ENCODE peak calls at places on chromosomes 4 and X, in four cellular contexts. One of them, this sample, is unnamed.

GRCh38 chr4:38769441-38770210 is 13.2 kb downstream of the TLR10 start:
- DNase-seq in astrocyte: no peak
- DNase-seq in uterus: no peak
- DNase-seq in AG10803: peak; percentile 17
- DNase-seq in this sample: no peak

GRCh38 chr4:172083236-172083635 is 270.0 kb downstream of the GALNTL6 start:
- DNase-seq in astrocyte: no peak
- DNase-seq in AG10803: no peak
- DNase-seq in uterus: no peak
- DNase-seq in this sample: no peak

GRCh38 chr4:93480452-93480851 is 348.1 kb upstream of the ATOH1 start:
- DNase-seq in astrocyte: no peak
- DNase-seq in AG10803: no peak
- DNase-seq in uterus: no peak
- DNase-seq in this sample: no peak

GRCh38 chrX:13373807-13374187 is 53.9 kb upstream of the ATXN3L start:
- DNase-seq in uterus: no peak
- DNase-seq in astrocyte: peak; percentile 89
- DNase-seq in AG10803: peak; percentile 90
- DNase-seq in this sample: no peak

GRCh38 chrX:7088968-7089615 is 58.4 kb upstream of the STS start:
- DNase-seq in astrocyte: no peak
- DNase-seq in AG10803: no peak
- DNase-seq in uterus: no peak
- DNase-seq in this sample: no peak

GRCh38 chr4:122548452-122548851 is 72.4 kb downstream of the IL21 start:
- DNase-seq in astrocyte: peak; percentile 76
- DNase-seq in AG10803: no peak
- DNase-seq in uterus: no peak
- DNase-seq in this sample: no peak

GRCh38 chr4:79284893-79285292 is 41.0 kb downstream of the NAA11 start:
- DNase-seq in AG10803: no peak
- DNase-seq in uterus: no peak
- DNase-seq in astrocyte: no peak
- DNase-seq in this sample: no peak

GRCh38 chr4:129218355-129218754 is 122.4 kb downstream of the C4orf33 start:
- DNase-seq in uterus: no peak
- DNase-seq in AG10803: no peak
- DNase-seq in astrocyte: no peak
- DNase-seq in this sample: no peak

GRCh38 chr4:7365472-7366179 is 69.1 kb downstream of the PSAPL1 start:
- DNase-seq in astrocyte: no peak
- DNase-seq in uterus: no peak
- DNase-seq in AG10803: no peak
- DNase-seq in this sample: no peak

GRCh38 chr4:144615182-144615581 is 30.8 kb upstream of the HHIP start:
- DNase-seq in uterus: no peak
- DNase-seq in astrocyte: peak; percentile 43
- DNase-seq in AG10803: peak; percentile 3
- DNase-seq in this sample: no peak

GRCh38 chr4:69321153-69321729 is 41.0 kb downstream of the UGT2B28 start:
- DNase-seq in astrocyte: no peak
- DNase-seq in uterus: no peak
- DNase-seq in AG10803: no peak
- DNase-seq in this sample: no peak

GRCh38 chrX:101602077-101602476 is 15.7 kb downstream of the ARMCX6 start:
- DNase-seq in AG10803: peak; percentile 83
- DNase-seq in uterus: no peak
- DNase-seq in astrocyte: no peak
- DNase-seq in this sample: no peak

GRCh38 chr4:150495550-150495949 is 86.4 kb upstream of the MAB21L2 start:
- DNase-seq in uterus: no peak
- DNase-seq in AG10803: no peak
- DNase-seq in astrocyte: no peak
- DNase-seq in this sample: no peak
- TF ChIP-seq CTCF in uterus: no peak
- TF ChIP-seq CTCF in AG10803: no peak
- TF ChIP-seq CTCF in astrocyte: no peak
- TF ChIP-seq CTCF in this sample: no peak

DNA sequence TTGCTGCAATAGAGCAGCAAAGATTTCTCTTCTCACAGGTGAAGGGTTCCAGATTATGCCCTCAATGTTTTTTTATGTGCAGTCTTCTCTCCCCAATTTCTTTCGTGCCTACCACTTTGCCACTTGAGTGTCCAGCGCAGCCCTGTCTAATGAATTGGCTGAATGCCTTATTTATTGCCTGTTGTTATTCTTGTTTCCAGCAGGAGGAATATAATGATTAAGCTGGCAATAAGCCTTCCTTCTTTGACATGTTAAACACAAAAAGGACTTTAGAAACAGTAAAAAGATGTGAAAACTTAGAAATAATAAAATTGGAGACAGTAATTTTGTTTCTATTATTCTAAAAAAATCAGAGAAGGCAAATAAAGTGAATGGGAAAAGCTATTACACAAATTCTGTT is 34.6 kb upstream of the FRAS1 start:
- DNase-seq in astrocyte: no peak
- DNase-seq in AG10803: no peak
- DNase-seq in uterus: no peak
- DNase-seq in this sample: no peak
- TF ChIP-seq CTCF in astrocyte: no peak
- TF ChIP-seq CTCF in AG10803: no peak
- TF ChIP-seq CTCF in uterus: no peak
- TF ChIP-seq CTCF in this sample: no peak

GRCh38 chr4:154164931-154165839 is 326.4 kb downstream of the DCHS2 start:
- DNase-seq in uterus: peak; percentile 21
- DNase-seq in astrocyte: peak; percentile 99
- DNase-seq in AG10803: peak; percentile 97
- DNase-seq in this sample: no peak

GRCh38 chr4:154158756-154159155 is 332.8 kb downstream of the DCHS2 start:
- DNase-seq in uterus: no peak
- DNase-seq in AG10803: no peak
- DNase-seq in astrocyte: no peak
- DNase-seq in this sample: no peak

GRCh38 chr4:154160925-154161324 is 330.7 kb downstream of the DCHS2 start:
- DNase-seq in astrocyte: peak; percentile 13
- DNase-seq in uterus: no peak
- DNase-seq in AG10803: no peak
- DNase-seq in this sample: no peak
- TF ChIP-seq CTCF in astrocyte: no peak
- TF ChIP-seq CTCF in uterus: no peak
- TF ChIP-seq CTCF in AG10803: no peak
- TF ChIP-seq CTCF in this sample: no peak

GRCh38 chrX:47637546-47638195 is 7.9 kb upstream of the CFP start:
- DNase-seq in uterus: no peak
- DNase-seq in astrocyte: no peak
- DNase-seq in AG10803: no peak
- DNase-seq in this sample: no peak
- TF ChIP-seq CTCF in uterus: no peak
- TF ChIP-seq CTCF in astrocyte: no peak
- TF ChIP-seq CTCF in AG10803: no peak
- TF ChIP-seq CTCF in this sample: no peak

GRCh38 chrX:100404851-100405250 is 5.2 kb downstream of the PCDH19 start:
- DNase-seq in astrocyte: no peak
- DNase-seq in AG10803: no peak
- DNase-seq in uterus: no peak
- DNase-seq in this sample: no peak
- TF ChIP-seq CTCF in astrocyte: no peak
- TF ChIP-seq CTCF in AG10803: no peak
- TF ChIP-seq CTCF in uterus: no peak
- TF ChIP-seq CTCF in this sample: no peak